ENCODE peak calls at places on chromosome 19, in six cellular contexts. One of them, this sample, is unnamed.

GRCh38 chr19:32581704-32582164 is 744 bp downstream of the PDCD5 start:
- DNase-seq in HuH-7: peak
- DNase-seq in neural crest cell: peak
- DNase-seq in non-pigmented ciliary epithelial cell: no peak
- DNase-seq in NCI-H460: no peak
- DNase-seq in naive thymus-derived CD8-positive, alpha-beta T cell: no peak
- DNase-seq in this sample: no peak

GRCh38 chr19:45973564-45974338 is at the start of gene NOVA2:
- DNase-seq in non-pigmented ciliary epithelial cell: no peak
- DNase-seq in HuH-7: peak
- DNase-seq in NCI-H460: peak
- DNase-seq in naive thymus-derived CD8-positive, alpha-beta T cell: peak
- DNase-seq in neural crest cell: peak
- DNase-seq in this sample: no peak

GRCh38 chr19:9741476-9742171 is 26.9 kb downstream of the ZNF846 start:
- DNase-seq in naive thymus-derived CD8-positive, alpha-beta T cell: no peak
- DNase-seq in NCI-H460: no peak
- DNase-seq in non-pigmented ciliary epithelial cell: no peak
- DNase-seq in neural crest cell: no peak
- DNase-seq in HuH-7: no peak
- DNase-seq in this sample: no peak

GRCh38 chr19:288911-289310 is 2.3 kb downstream of the PLPP2 start:
- DNase-seq in HuH-7: no peak
- DNase-seq in neural crest cell: no peak
- DNase-seq in naive thymus-derived CD8-positive, alpha-beta T cell: no peak
- DNase-seq in non-pigmented ciliary epithelial cell: no peak
- DNase-seq in NCI-H460: no peak
- DNase-seq in this sample: no peak

GRCh38 chr19:51971624-51972023 is 15.0 kb downstream of the ZNF350 start:
- DNase-seq in non-pigmented ciliary epithelial cell: no peak
- DNase-seq in HuH-7: no peak
- DNase-seq in naive thymus-derived CD8-positive, alpha-beta T cell: no peak
- DNase-seq in NCI-H460: no peak
- DNase-seq in neural crest cell: no peak
- DNase-seq in this sample: no peak

GRCh38 chr19:50266896-50267295 is 62.3 kb downstream of the KCNC3 start:
- DNase-seq in NCI-H460: no peak
- DNase-seq in naive thymus-derived CD8-positive, alpha-beta T cell: peak
- DNase-seq in non-pigmented ciliary epithelial cell: no peak
- DNase-seq in HuH-7: no peak
- DNase-seq in neural crest cell: no peak
- DNase-seq in this sample: no peak

GRCh38 chr19:6710273-6711077 is 10.0 kb downstream of the C3 start:
- DNase-seq in naive thymus-derived CD8-positive, alpha-beta T cell: no peak
- DNase-seq in non-pigmented ciliary epithelial cell: no peak
- DNase-seq in neural crest cell: no peak
- DNase-seq in NCI-H460: no peak
- DNase-seq in HuH-7: no peak
- DNase-seq in this sample: no peak

GRCh38 chr19:6828698-6829633 is 56.5 kb downstream of the VAV1 start:
- DNase-seq in naive thymus-derived CD8-positive, alpha-beta T cell: peak
- DNase-seq in neural crest cell: no peak
- DNase-seq in non-pigmented ciliary epithelial cell: no peak
- DNase-seq in HuH-7: no peak
- DNase-seq in NCI-H460: peak
- DNase-seq in this sample: no peak

GRCh38 chr19:39356073-39356472 is 13.9 kb downstream of the SAMD4B start:
- DNase-seq in non-pigmented ciliary epithelial cell: no peak
- DNase-seq in naive thymus-derived CD8-positive, alpha-beta T cell: no peak
- DNase-seq in HuH-7: no peak
- DNase-seq in neural crest cell: no peak
- DNase-seq in NCI-H460: no peak
- DNase-seq in this sample: no peak

GRCh38 chr19:44192127-44192526 is 20.2 kb upstream of the ZNF227 start:
- DNase-seq in naive thymus-derived CD8-positive, alpha-beta T cell: no peak
- DNase-seq in HuH-7: no peak
- DNase-seq in neural crest cell: no peak
- DNase-seq in NCI-H460: no peak
- DNase-seq in non-pigmented ciliary epithelial cell: no peak
- DNase-seq in this sample: no peak

GRCh38 chr19:32165176-32165575 is 180.2 kb upstream of the ZNF507 start:
- DNase-seq in HuH-7: no peak
- DNase-seq in neural crest cell: no peak
- DNase-seq in naive thymus-derived CD8-positive, alpha-beta T cell: no peak
- DNase-seq in NCI-H460: no peak
- DNase-seq in non-pigmented ciliary epithelial cell: no peak
- DNase-seq in this sample: no peak

GRCh38 chr19:14673088-14673487 is 1.6 kb downstream of the ADGRE3 start:
- DNase-seq in neural crest cell: no peak
- DNase-seq in HuH-7: no peak
- DNase-seq in non-pigmented ciliary epithelial cell: no peak
- DNase-seq in naive thymus-derived CD8-positive, alpha-beta T cell: no peak
- DNase-seq in NCI-H460: no peak
- DNase-seq in this sample: no peak

GRCh38 chr19:37905936-37906867 is at the start of gene WDR87:
- DNase-seq in neural crest cell: peak
- DNase-seq in naive thymus-derived CD8-positive, alpha-beta T cell: peak
- DNase-seq in non-pigmented ciliary epithelial cell: no peak
- DNase-seq in HuH-7: peak
- DNase-seq in NCI-H460: no peak
- DNase-seq in this sample: no peak

GRCh38 chr19:35995655-35995993 is 636 bp downstream of the SDHAF1 start:
- DNase-seq in naive thymus-derived CD8-positive, alpha-beta T cell: peak
- DNase-seq in non-pigmented ciliary epithelial cell: no peak
- DNase-seq in NCI-H460: no peak
- DNase-seq in HuH-7: peak
- DNase-seq in neural crest cell: no peak
- DNase-seq in this sample: no peak

GRCh38 chr19:8569066-8569761 is 8.0 kb downstream of the MYO1F start:
- DNase-seq in NCI-H460: no peak
- DNase-seq in naive thymus-derived CD8-positive, alpha-beta T cell: no peak
- DNase-seq in HuH-7: no peak
- DNase-seq in neural crest cell: no peak
- DNase-seq in non-pigmented ciliary epithelial cell: peak
- DNase-seq in this sample: peak

GRCh38 chr19:16385821-16386220 is 61.2 kb downstream of the KLF2 start:
- DNase-seq in NCI-H460: no peak
- DNase-seq in neural crest cell: no peak
- DNase-seq in HuH-7: no peak
- DNase-seq in naive thymus-derived CD8-positive, alpha-beta T cell: no peak
- DNase-seq in non-pigmented ciliary epithelial cell: no peak
- DNase-seq in this sample: no peak